ENCODE peak calls at places on chromosomes 12 and 14, in four cellular contexts. One of them, this sample, is unnamed.

GRCh38 chr14:55333785-55334485 is 62.7 kb downstream of the FBXO34 start:
- DNase-seq in HEK293T: no peak
- DNase-seq in K562: no peak
- DNase-seq in HepG2: no peak
- DNase-seq in this sample: no peak

GRCh38 chr12:84766375-84766774 is 146.2 kb downstream of the SLC6A15 start:
- DNase-seq in HEK293T: no peak
- DNase-seq in K562: no peak
- DNase-seq in HepG2: no peak
- DNase-seq in this sample: no peak

GRCh38 chr14:49089078-49089477 is 497.1 kb downstream of the RPS29 start:
- DNase-seq in HEK293T: no peak
- DNase-seq in K562: no peak
- DNase-seq in HepG2: no peak
- DNase-seq in this sample: no peak

GRCh38 chr14:100717371-100717770 is 9.3 kb upstream of the DLK1 start:
- DNase-seq in HEK293T: no peak
- DNase-seq in K562: no peak
- DNase-seq in HepG2: no peak
- DNase-seq in this sample: no peak

GRCh38 chr14:51400142-51400541 is 160.1 kb downstream of the TMX1 start:
- DNase-seq in HEK293T: no peak
- DNase-seq in K562: no peak
- DNase-seq in HepG2: no peak
- DNase-seq in this sample: no peak

GRCh38 chr12:132886529-132887477 is 602 bp downstream of the CHFR start:
- DNase-seq in HEK293T: peak
- DNase-seq in K562: no peak
- DNase-seq in HepG2: peak
- DNase-seq in this sample: peak

GRCh38 chr14:96751505-96751904 is 45.7 kb upstream of the VRK1 start:
- DNase-seq in HEK293T: no peak
- DNase-seq in K562: no peak
- DNase-seq in HepG2: no peak
- DNase-seq in this sample: no peak

GRCh38 chr14:19878029-19878642 is 3.2 kb downstream of the OR4K2 start:
- DNase-seq in HEK293T: no peak
- DNase-seq in K562: peak
- DNase-seq in HepG2: peak
- DNase-seq in this sample: no peak

GRCh38 chr12:49673446-49674317 is 33.5 kb downstream of the FMNL3 start:
- DNase-seq in HEK293T: no peak
- DNase-seq in K562: peak
- DNase-seq in HepG2: peak
- DNase-seq in this sample: peak

GRCh38 chr12:27340971-27341370 is 8.3 kb downstream of the BMAL2 start:
- DNase-seq in HEK293T: no peak
- DNase-seq in K562: no peak
- DNase-seq in HepG2: no peak
- DNase-seq in this sample: no peak

GRCh38 chr14:74919421-74920165 is 3.5 kb downstream of the RPS6KL1 start:
- DNase-seq in HEK293T: no peak
- DNase-seq in K562: no peak
- DNase-seq in HepG2: no peak
- DNase-seq in this sample: no peak

GRCh38 chr12:70985850-70986249 is 65.3 kb upstream of the PTPRR start:
- DNase-seq in HEK293T: no peak
- DNase-seq in K562: no peak
- DNase-seq in HepG2: no peak
- DNase-seq in this sample: no peak

GRCh38 chr12:56338643-56339422 is at the start of gene IL23A:
- DNase-seq in HEK293T: no peak
- DNase-seq in K562: no peak
- DNase-seq in HepG2: no peak
- DNase-seq in this sample: peak

GRCh38 chr12:14239935-14240872 is 125.3 kb upstream of the ATF7IP start:
- DNase-seq in HEK293T: no peak
- DNase-seq in K562: no peak
- DNase-seq in HepG2: no peak
- DNase-seq in this sample: peak

GRCh38 chr12:6273931-6274687 is 36.4 kb upstream of the PLEKHG6 start:
- DNase-seq in HEK293T: no peak
- DNase-seq in K562: no peak
- DNase-seq in HepG2: no peak
- DNase-seq in this sample: no peak

GRCh38 chr14:22319526-22320352 is 269.3 kb downstream of the DAD1 start:
- DNase-seq in HEK293T: peak
- DNase-seq in K562: no peak
- DNase-seq in HepG2: peak
- DNase-seq in this sample: peak

GRCh38 chr12:100867639-100868393 is 73.2 kb downstream of the ANO4 start:
- DNase-seq in HEK293T: no peak
- DNase-seq in K562: no peak
- DNase-seq in HepG2: no peak
- DNase-seq in this sample: no peak

GRCh38 chr12:71865166-71865713 is 25.7 kb downstream of the TBC1D15 start:
- DNase-seq in HEK293T: no peak
- DNase-seq in K562: no peak
- DNase-seq in HepG2: no peak
- DNase-seq in this sample: no peak

GRCh38 chr12:56932867-56933266 is 1.3 kb downstream of the SDR9C7 start:
- DNase-seq in HEK293T: no peak
- DNase-seq in K562: no peak
- DNase-seq in HepG2: no peak
- DNase-seq in this sample: no peak

GRCh38 chr14:103058209-103059055 is 1.1 kb upstream of the CDC42BPB start:
- DNase-seq in HEK293T: no peak
- DNase-seq in K562: no peak
- DNase-seq in HepG2: no peak
- DNase-seq in this sample: no peak

GRCh38 chr12:27807063-27807703 is 27.1 kb upstream of the MANSC4 start:
- DNase-seq in HEK293T: no peak
- DNase-seq in K562: no peak
- DNase-seq in HepG2: no peak
- DNase-seq in this sample: no peak

GRCh38 chr12:18747960-18748359 is 10.0 kb downstream of the CAPZA3 start:
- DNase-seq in HEK293T: no peak
- DNase-seq in K562: no peak
- DNase-seq in HepG2: no peak
- DNase-seq in this sample: no peak

GRCh38 chr14:33307691-33308369 is 369.2 kb downstream of the NPAS3 start:
- DNase-seq in HEK293T: peak
- DNase-seq in K562: no peak
- DNase-seq in HepG2: no peak
- DNase-seq in this sample: no peak

GRCh38 chr12:68641138-68641537 is 30.4 kb downstream of the RAP1B start:
- DNase-seq in HEK293T: no peak
- DNase-seq in K562: no peak
- DNase-seq in HepG2: no peak
- DNase-seq in this sample: no peak

GRCh38 chr14:50067723-50068495 is 48.5 kb downstream of the VCPKMT start:
- DNase-seq in HEK293T: no peak
- DNase-seq in K562: no peak
- DNase-seq in HepG2: peak
- DNase-seq in this sample: no peak

GRCh38 chr12:119397540-119397939 is 63.0 kb downstream of the CCDC60 start:
- DNase-seq in HEK293T: no peak
- DNase-seq in K562: no peak
- DNase-seq in HepG2: no peak
- DNase-seq in this sample: no peak

GRCh38 chr14:74478996-74479635 is 14.0 kb downstream of the NPC2 start:
- DNase-seq in HEK293T: peak
- DNase-seq in K562: no peak
- DNase-seq in HepG2: peak
- DNase-seq in this sample: no peak

GRCh38 chr14:54450535-54450934 is 9.4 kb upstream of the CNIH1 start:
- DNase-seq in HEK293T: no peak
- DNase-seq in K562: no peak
- DNase-seq in HepG2: no peak
- DNase-seq in this sample: no peak

GRCh38 chr12:122216445-122216844 is 9.4 kb downstream of the DIABLO start:
- DNase-seq in HEK293T: no peak
- DNase-seq in K562: no peak
- DNase-seq in HepG2: no peak
- DNase-seq in this sample: no peak

GRCh38 chr12:122368361-122369073 is 54.0 kb downstream of the CLIP1 start:
- DNase-seq in HEK293T: peak
- DNase-seq in K562: no peak
- DNase-seq in HepG2: no peak
- DNase-seq in this sample: no peak

GRCh38 chr14:104219731-104220224 is 81.4 kb downstream of the KIF26A start:
- DNase-seq in HEK293T: no peak
- DNase-seq in K562: no peak
- DNase-seq in HepG2: no peak
- DNase-seq in this sample: no peak

GRCh38 chr12:107610030-107610859 is 75.4 kb upstream of the PWP1 start:
- DNase-seq in HEK293T: peak
- DNase-seq in K562: peak
- DNase-seq in HepG2: peak
- DNase-seq in this sample: peak

GRCh38 chr12:103909811-103910210 is 20.4 kb upstream of the HSP90B1 start:
- DNase-seq in HEK293T: no peak
- DNase-seq in K562: no peak
- DNase-seq in HepG2: no peak
- DNase-seq in this sample: no peak

GRCh38 chr14:62443796-62444195 is 601.5 kb downstream of the KCNH5 start:
- DNase-seq in HEK293T: no peak
- DNase-seq in K562: no peak
- DNase-seq in HepG2: no peak
- DNase-seq in this sample: no peak

GRCh38 chr12:96197503-96198272 is 3.5 kb downstream of the ELK3 start:
- DNase-seq in HEK293T: no peak
- DNase-seq in K562: no peak
- DNase-seq in HepG2: no peak
- DNase-seq in this sample: no peak

GRCh38 chr12:15700595-15700994 is 88.6 kb downstream of the EPS8 start:
- DNase-seq in HEK293T: no peak
- DNase-seq in K562: no peak
- DNase-seq in HepG2: no peak
- DNase-seq in this sample: no peak

GRCh38 chr12:42306297-42306696 is 19.6 kb downstream of the ZCRB1 start:
- DNase-seq in HEK293T: no peak
- DNase-seq in K562: no peak
- DNase-seq in HepG2: no peak
- DNase-seq in this sample: no peak

GRCh38 chr12:110563702-110564470 is 19.2 kb downstream of the PPTC7 start:
- DNase-seq in HEK293T: no peak
- DNase-seq in K562: no peak
- DNase-seq in HepG2: no peak
- DNase-seq in this sample: no peak

GRCh38 chr12:110566993-110567392 is 16.1 kb downstream of the PPTC7 start:
- DNase-seq in HEK293T: no peak
- DNase-seq in K562: no peak
- DNase-seq in HepG2: no peak
- DNase-seq in this sample: no peak

GRCh38 chr12:110568752-110569151 is 14.4 kb downstream of the PPTC7 start:
- DNase-seq in HEK293T: no peak
- DNase-seq in K562: no peak
- DNase-seq in HepG2: no peak
- DNase-seq in this sample: no peak

GRCh38 chr12:110564471-110564991 is 18.6 kb downstream of the PPTC7 start:
- DNase-seq in HEK293T: no peak
- DNase-seq in K562: no peak
- DNase-seq in HepG2: no peak
- DNase-seq in this sample: no peak

GRCh38 chr12:110565919-110566871 is 16.9 kb downstream of the PPTC7 start:
- DNase-seq in HEK293T: no peak
- DNase-seq in K562: no peak
- DNase-seq in HepG2: peak
- DNase-seq in this sample: no peak
- TF ChIP-seq ELF4 in HEK293T: no peak
- TF ChIP-seq ELF4 in K562: no peak
- TF ChIP-seq ELF4 in HepG2: no peak
- TF ChIP-seq ELF4 in this sample: no peak

GRCh38 chr12:63917864-63918742 is 73.6 kb downstream of the SRGAP1 start:
- DNase-seq in HEK293T: no peak
- DNase-seq in K562: no peak
- DNase-seq in HepG2: peak
- DNase-seq in this sample: no peak
- TF ChIP-seq ELF4 in HEK293T: no peak
- TF ChIP-seq ELF4 in K562: no peak
- TF ChIP-seq ELF4 in HepG2: no peak
- TF ChIP-seq ELF4 in this sample: no peak

GRCh38 chr14:68781161-68782021 is 11.5 kb downstream of the ZFP36L1 start:
- DNase-seq in HEK293T: no peak
- DNase-seq in K562: no peak
- DNase-seq in HepG2: no peak
- DNase-seq in this sample: no peak
- TF ChIP-seq ELF4 in HEK293T: no peak
- TF ChIP-seq ELF4 in K562: no peak
- TF ChIP-seq ELF4 in HepG2: no peak
- TF ChIP-seq ELF4 in this sample: no peak

GRCh38 chr12:77032406-77032805 is 33.0 kb downstream of the E2F7 start:
- DNase-seq in HEK293T: no peak
- DNase-seq in K562: no peak
- DNase-seq in HepG2: no peak
- DNase-seq in this sample: no peak
- TF ChIP-seq ELF4 in HEK293T: no peak
- TF ChIP-seq ELF4 in K562: no peak
- TF ChIP-seq ELF4 in HepG2: no peak
- TF ChIP-seq ELF4 in this sample: no peak

GRCh38 chr14:76257842-76258397 is 106.2 kb downstream of the GPATCH2L start:
- DNase-seq in HEK293T: no peak
- DNase-seq in K562: peak
- DNase-seq in HepG2: no peak
- DNase-seq in this sample: no peak
- TF ChIP-seq ELF4 in HEK293T: no peak
- TF ChIP-seq ELF4 in K562: no peak
- TF ChIP-seq ELF4 in HepG2: no peak
- TF ChIP-seq ELF4 in this sample: no peak

DNA sequence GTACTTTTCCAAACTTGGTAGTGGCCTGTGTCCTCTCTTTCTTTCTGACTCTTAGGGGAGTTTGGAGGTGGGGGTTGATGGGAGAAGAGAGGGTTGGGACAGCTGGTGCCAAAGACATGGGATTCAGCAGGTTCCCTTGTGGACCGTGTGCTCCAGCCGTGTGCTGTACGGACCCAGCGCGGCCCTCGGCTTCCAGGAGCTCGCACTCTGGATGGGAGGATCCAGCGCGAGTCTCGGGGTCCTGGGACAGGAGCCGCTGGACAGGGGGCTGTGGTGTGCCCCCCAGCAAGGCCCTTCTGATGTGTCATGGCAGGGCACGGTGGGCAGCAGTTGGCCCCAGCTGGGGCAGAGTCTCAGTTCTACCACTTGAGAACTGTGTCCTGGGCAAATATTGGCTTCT is 45.0 kb upstream of the TSPAN9 start:
- DNase-seq in HEK293T: no peak
- DNase-seq in K562: no peak
- DNase-seq in HepG2: no peak
- DNase-seq in this sample: no peak
- TF ChIP-seq ELF4 in HEK293T: no peak
- TF ChIP-seq ELF4 in K562: no peak
- TF ChIP-seq ELF4 in HepG2: no peak
- TF ChIP-seq ELF4 in this sample: no peak

This sample was measured in WTC11.